ENCODE peak calls at places on chromosomes 12 and 14, in seven cellular contexts. V is endodermal cell, S is aorta, Q is GM23248, P is right cardiac atrium, O is small intestine, H is H9. J is an unnamed sample.

GRCh38 chr12:31362115-31362758 is 36.3 kb upstream of the SINHCAF start:
- DNase-seq in Q (no peak), P (no peak), H (peak; percentile 76), V (peak; percentile 89), S (no peak), O (peak; percentile 67), J (no peak)

GRCh38 chr12:106722854-106723253 is 51.6 kb upstream of the RIC8B start:
- DNase-seq in Q (no peak), H (no peak), S (no peak), P (no peak), O (no peak), V (peak; percentile 65), J (no peak)

GRCh38 chr14:103189481-103190470 is 66.5 kb downstream of the TNFAIP2 start:
- DNase-seq in S (no peak), O (no peak), P (no peak), V (no peak), H (no peak), Q (no peak), J (no peak)

GRCh38 chr14:96122496-96122895 is 82.1 kb upstream of the BDKRB2 start:
- DNase-seq in V (no peak), S (no peak), Q (peak; percentile 58), O (no peak), H (no peak), P (no peak), J (no peak)

GRCh38 chr14:50045039-50045711 is 71.2 kb downstream of the VCPKMT start:
- DNase-seq in O (peak; percentile 97), Q (peak; percentile 90), P (peak; percentile 88), V (no peak), S (peak; percentile 96), H (no peak), J (peak; percentile 74)

GRCh38 chr12:49524660-49525324 is 14.0 kb upstream of the KCNH3 start:
- DNase-seq in V (no peak), H (no peak), Q (peak; percentile 43), S (no peak), O (no peak), P (no peak), J (no peak)

GRCh38 chr14:97878727-97879126 is 1081.5 kb downstream of the VRK1 start:
- DNase-seq in O (peak; percentile 3), S (peak; percentile 47), V (no peak), Q (peak; percentile 12), H (no peak), P (peak; percentile 35), J (peak; percentile 16)

GRCh38 chr14:61247935-61248334 is 33.2 kb downstream of the TMEM30B start:
- DNase-seq in H (no peak), O (no peak), Q (peak; percentile 36), S (no peak), P (no peak), V (no peak), J (no peak)

GRCh38 chr12:65364021-65364420 is 85.5 kb downstream of the MSRB3 start:
- DNase-seq in P (no peak), S (no peak), O (no peak), V (no peak), H (no peak), Q (peak; percentile 45), J (no peak)

GRCh38 chr14:106530423-106531107 is 1004.2 kb downstream of the TMEM121 start:
- DNase-seq in H (no peak), O (peak; percentile 18), P (no peak), Q (no peak), V (no peak), S (no peak), J (no peak)

GRCh38 chr14:106522990-106523389 is 996.6 kb downstream of the TMEM121 start:
- DNase-seq in P (no peak), V (no peak), O (no peak), H (no peak), Q (no peak), S (no peak), J (no peak)

GRCh38 chr14:106530031-106530422 is 1003.6 kb downstream of the TMEM121 start:
- DNase-seq in O (no peak), H (no peak), V (no peak), P (no peak), Q (no peak), S (no peak), J (no peak)

DNA sequence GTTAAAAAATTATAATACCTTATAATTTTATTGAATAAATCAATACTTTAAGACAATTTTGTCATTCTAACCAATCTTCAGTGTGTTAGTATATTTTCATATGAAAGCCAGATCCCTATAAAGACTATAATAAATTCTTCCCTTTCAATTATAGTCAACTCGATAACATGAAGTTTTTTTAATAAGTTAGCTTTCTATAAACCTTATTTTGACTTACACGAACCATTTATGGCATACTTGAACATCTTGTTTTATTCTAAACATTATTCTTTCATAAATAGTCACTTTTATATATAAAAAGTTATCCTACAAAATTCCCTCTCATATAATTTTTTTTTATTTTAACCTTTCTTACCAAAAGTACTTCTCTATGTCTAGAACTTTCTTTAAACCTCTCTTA is 1002.3 kb downstream of the TMEM121 start:
- DNase-seq in H (no peak), O (no peak), V (no peak), Q (no peak), S (no peak), P (no peak), J (no peak)
- H3K9me3 ChIP-seq in H (peaks cover 66% of the 10 kb centered on the region), O (no peaks in the 10 kb centered on the region), V (peaks cover 89% of the 10 kb centered on the region), Q (peaks cover 4% of the 10 kb centered on the region), S (no peaks in the 10 kb centered on the region), P (no peaks in the 10 kb centered on the region), J (no peaks in the 10 kb centered on the region)

GRCh38 chr12:26507613-26508012 is 312.2 kb downstream of the SSPN start:
- DNase-seq in Q (no peak), P (no peak), H (no peak), V (no peak), O (no peak), S (no peak), J (no peak)
- H3K9me3 ChIP-seq in Q (no peaks in the 10 kb centered on the region), P (no peaks in the 10 kb centered on the region), H (no peaks in the 10 kb centered on the region), V (no peaks in the 10 kb centered on the region), O (no peaks in the 10 kb centered on the region), S (no peaks in the 10 kb centered on the region), J (no peaks in the 10 kb centered on the region)

DNA sequence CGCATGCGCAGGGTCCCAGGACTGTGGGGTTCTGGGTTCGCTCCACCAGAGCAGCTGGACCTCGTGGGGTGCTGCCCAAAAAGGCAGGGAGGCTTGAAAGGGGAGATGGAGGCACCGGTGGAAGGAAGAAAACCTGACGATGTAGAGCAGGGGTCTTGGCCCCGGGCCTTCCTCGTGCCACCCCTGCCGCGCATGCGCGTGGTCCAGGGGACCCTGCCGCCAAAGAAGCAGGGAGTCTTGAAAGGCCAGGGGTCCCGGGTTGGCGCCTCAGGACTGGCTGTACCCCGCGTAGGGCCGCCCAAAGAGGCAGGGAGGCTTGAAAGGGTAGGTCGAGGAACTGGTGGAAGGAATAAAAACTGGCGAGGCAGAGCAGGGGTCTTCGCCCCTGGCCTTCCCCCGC is 321.0 kb downstream of the ALG10 start:
- DNase-seq in H (no peak), V (no peak), S (no peak), Q (no peak), P (no peak), O (no peak), J (no peak)
- H3K9me3 ChIP-seq in H (peaks cover 25% of the 10 kb centered on the region), V (peaks cover 8% of the 10 kb centered on the region), S (no peaks in the 10 kb centered on the region), Q (no peaks in the 10 kb centered on the region), P (no peaks in the 10 kb centered on the region), O (peaks cover 11% of the 10 kb centered on the region), J (peaks cover 6% of the 10 kb centered on the region)

GRCh38 chr12:133221241-133221640 is 14.4 kb downstream of the ANHX start:
- DNase-seq in Q (no peak), O (no peak), H (no peak), V (peak; percentile 22), P (no peak), S (no peak), J (no peak)

GRCh38 chr12:133225527-133225926 is 10.2 kb downstream of the ANHX start:
- DNase-seq in P (no peak), S (no peak), H (no peak), Q (no peak), V (peak; percentile 20), O (no peak), J (no peak)

GRCh38 chr12:133215724-133216123 is 20.0 kb downstream of the ANHX start:
- DNase-seq in Q (no peak), V (no peak), P (no peak), S (no peak), O (no peak), H (no peak), J (no peak)

GRCh38 chr12:133222211-133222610 is 13.5 kb downstream of the ANHX start:
- DNase-seq in O (no peak), V (peak; percentile 26), Q (no peak), H (peak; percentile 19), P (no peak), S (no peak), J (no peak)

GRCh38 chr12:133220521-133220920 is 15.2 kb downstream of the ANHX start:
- DNase-seq in S (no peak), Q (no peak), O (no peak), V (no peak), H (no peak), P (no peak), J (no peak)
- H3K9me3 ChIP-seq in S (peaks cover 26% of the 10 kb centered on the region), Q (no peaks in the 10 kb centered on the region), O (peaks cover 7% of the 10 kb centered on the region), V (peaks cover 65% of the 10 kb centered on the region), H (peaks cover 82% of the 10 kb centered on the region), P (peaks cover 6% of the 10 kb centered on the region), J (peaks cover 83% of the 10 kb centered on the region)

GRCh38 chr14:89227490-89227834 is 189.6 kb downstream of the FOXN3 start:
- DNase-seq in Q (peak; percentile 36), O (no peak), P (no peak), V (no peak), H (no peak), S (no peak), J (no peak)

GRCh38 chr14:89228921-89229639 is 188.0 kb downstream of the FOXN3 start:
- DNase-seq in P (peak; percentile 52), O (no peak), Q (no peak), V (no peak), H (no peak), S (no peak), J (peak; percentile 31)

GRCh38 chr14:89232366-89233070 is 184.5 kb downstream of the FOXN3 start:
- DNase-seq in V (no peak), O (no peak), Q (no peak), S (no peak), H (no peak), P (no peak), J (no peak)

GRCh38 chr14:89233184-89233583 is 183.8 kb downstream of the FOXN3 start:
- DNase-seq in Q (no peak), P (no peak), H (no peak), S (no peak), V (no peak), O (no peak), J (no peak)

DNA sequence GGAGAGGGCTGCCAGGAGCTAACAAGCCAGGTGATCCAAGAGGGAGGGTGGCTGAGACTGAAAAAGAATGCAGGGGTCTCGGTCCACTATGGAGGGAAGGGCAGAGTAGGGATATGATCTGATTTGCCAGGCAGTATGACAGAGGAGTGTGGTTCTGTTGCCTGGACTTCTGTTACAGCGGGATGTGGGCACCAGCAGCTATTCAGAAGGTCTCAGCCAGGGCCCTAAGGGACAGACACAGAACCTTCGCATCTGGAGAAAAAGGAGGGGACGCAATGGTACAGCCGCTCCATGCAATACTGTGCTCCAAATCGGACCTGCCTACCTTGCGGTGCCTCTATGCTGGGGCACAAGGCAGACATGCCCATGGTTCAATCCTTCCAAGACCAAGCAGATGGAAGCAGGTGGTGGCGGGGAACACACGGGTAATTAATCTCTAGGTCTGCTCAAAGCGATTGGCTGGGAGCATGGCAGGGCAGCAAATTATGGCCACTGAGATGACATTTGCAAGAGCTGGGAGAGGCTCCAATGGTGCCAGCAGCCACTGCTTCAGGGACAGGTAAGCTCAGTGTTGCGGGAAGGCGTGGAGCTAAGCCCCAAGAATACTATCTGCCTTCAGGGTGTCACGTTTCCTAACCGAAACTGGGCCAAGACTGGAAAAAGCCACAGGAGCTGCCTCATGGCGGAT is 185.5 kb downstream of the FOXN3 start:
- DNase-seq in V (no peak), S (no peak), Q (no peak), H (no peak), O (no peak), P (no peak), J (no peak)
- H3K9me3 ChIP-seq in V (peaks cover 5% of the 10 kb centered on the region), S (no peaks in the 10 kb centered on the region), Q (no peaks in the 10 kb centered on the region), H (no peaks in the 10 kb centered on the region), O (no peaks in the 10 kb centered on the region), P (no peaks in the 10 kb centered on the region), J (peaks cover 6% of the 10 kb centered on the region)

J was measured in left ventricle myocardium inferior.